ENCODE peak calls at places on chromosome 3, in ten cellular contexts. W, R, H, D, C, N, O, B, U and E are unnamed samples. For H3K36me3, the result is how much of the 10 kb centered on the place peaks cover.

GRCh38 chr3:176513604-176514003 is 683.7 kb downstream of the TBL1XR1 start:
- DNase-seq in W (no peak), R (no peak), H (no peak), D (no peak), C (no peak), N (no peak), O (no peak), B (no peak), U (no peak), E (no peak)

GRCh38 chr3:112136959-112137693 is 4.1 kb upstream of the GCSAM start:
- DNase-seq in W (peak), R (no peak), H (peak), D (no peak), C (no peak), N (no peak), O (no peak), B (peak), U (no peak), E (peak)

GRCh38 chr3:169020371-169020770 is 643.1 kb downstream of the MECOM start:
- DNase-seq in W (no peak), R (no peak), H (no peak), D (no peak), C (no peak), N (no peak), O (no peak), B (no peak), U (no peak), E (no peak)

GRCh38 chr3:156010829-156011228 is 109.5 kb upstream of the KCNAB1 start:
- DNase-seq in W (no peak), R (no peak), H (peak), D (no peak), C (no peak), N (no peak), O (no peak), B (no peak), U (no peak), E (no peak)

GRCh38 chr3:125110016-125110875 is 54.4 kb upstream of the HEG1 start:
- DNase-seq in W (no peak), R (no peak), H (peak), D (no peak), C (no peak), N (no peak), O (no peak), B (peak), U (no peak), E (no peak)

GRCh38 chr3:139481116-139481515 is 4.8 kb upstream of the RBP2 start:
- DNase-seq in W (no peak), R (no peak), H (no peak), D (no peak), C (no peak), N (no peak), O (no peak), B (no peak), U (no peak), E (no peak)

GRCh38 chr3:41434781-41435180 is 235.5 kb downstream of the CTNNB1 start:
- DNase-seq in W (no peak), R (no peak), H (no peak), D (no peak), C (no peak), N (no peak), O (no peak), B (no peak), U (no peak), E (no peak)

GRCh38 chr3:177579419-177579818 is 382.1 kb upstream of the TBL1XR1 start:
- DNase-seq in W (no peak), R (no peak), H (no peak), D (no peak), C (no peak), N (no peak), O (no peak), B (peak), U (no peak), E (no peak)

GRCh38 chr3:16378415-16378814 is 113.4 kb downstream of the OXNAD1 start:
- DNase-seq in W (no peak), R (no peak), H (no peak), D (no peak), C (no peak), N (no peak), O (no peak), B (peak), U (no peak), E (no peak)

GRCh38 chr3:71371282-71371681 is 212.2 kb downstream of the FOXP1 start:
- DNase-seq in W (no peak), R (no peak), H (no peak), D (no peak), C (no peak), N (no peak), O (no peak), B (no peak), U (no peak), E (no peak)

GRCh38 chr3:23385327-23385726 is 182.2 kb downstream of the UBE2E2 start:
- DNase-seq in W (no peak), R (no peak), H (no peak), D (no peak), C (no peak), N (no peak), O (no peak), B (no peak), U (no peak), E (no peak)

GRCh38 chr3:11651900-11652299 is 8.2 kb upstream of the VGLL4 start:
- DNase-seq in W (no peak), R (no peak), H (peak), D (no peak), C (no peak), N (no peak), O (no peak), B (peak), U (no peak), E (no peak)

GRCh38 chr3:99866167-99866810 is 48.6 kb downstream of the CMSS1 start:
- DNase-seq in W (no peak), R (no peak), H (no peak), D (no peak), C (no peak), N (no peak), O (no peak), B (peak), U (no peak), E (no peak)

GRCh38 chr3:156812521-156813335 is 13.4 kb upstream of the LEKR1 start:
- DNase-seq in W (no peak), R (no peak), H (no peak), D (no peak), C (no peak), N (no peak), O (no peak), B (peak), U (no peak), E (no peak)

GRCh38 chr3:98013428-98014349 is 21.4 kb downstream of the GABRR3 start:
- DNase-seq in W (no peak), R (no peak), H (no peak), D (no peak), C (no peak), N (no peak), O (no peak), B (peak), U (no peak), E (no peak)

GRCh38 chr3:174295336-174295735 is 563.8 kb upstream of the NAALADL2 start:
- DNase-seq in W (no peak), R (no peak), H (no peak), D (no peak), C (no peak), N (no peak), O (no peak), B (peak), U (no peak), E (no peak)

GRCh38 chr3:134374791-134375541 is 719 bp upstream of the AMOTL2 start:
- DNase-seq in W (peak), R (no peak), H (no peak), D (peak), C (peak), N (peak), O (no peak), B (no peak), U (peak), E (no peak)

DNA sequence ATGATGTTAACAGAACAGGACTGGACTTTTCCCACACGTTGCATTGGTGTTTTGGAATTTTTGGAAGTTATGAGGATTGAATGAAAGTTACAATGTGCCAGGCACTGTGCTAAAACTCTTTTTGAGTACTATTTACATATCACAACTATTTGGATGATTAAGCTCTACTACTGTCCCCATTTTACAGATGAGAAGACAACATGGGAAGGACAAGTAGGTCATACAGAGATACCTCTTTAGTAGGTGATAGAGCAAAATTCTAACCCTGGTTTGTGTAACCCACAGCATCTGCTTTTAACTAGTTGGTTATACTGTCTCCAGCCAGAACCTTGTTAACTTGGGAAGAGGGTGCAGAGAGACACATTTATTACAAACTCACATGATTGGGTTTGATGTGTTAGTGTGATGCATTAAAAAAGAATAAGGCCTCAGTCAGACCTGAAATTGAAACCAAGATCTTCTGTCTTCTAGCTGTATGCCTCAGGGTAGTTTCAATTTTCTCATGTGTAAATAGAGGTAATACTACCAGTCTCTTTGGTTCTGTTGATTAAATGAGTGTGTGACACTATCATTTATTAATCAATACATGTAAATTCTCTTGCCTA is 1.4 kb downstream of the NDUFB4 start:
- DNase-seq in W (no peak), R (no peak), H (no peak), D (no peak), C (no peak), N (no peak), O (no peak), B (no peak), U (no peak), E (no peak)
- H3K36me3 ChIP-seq in W (under half), R (under half), H (under half), D (under half), C (under half), N (under half), O (under half), B (under half), U (under half), E (under half)

GRCh38 chr3:14146381-14147062 is 21.7 kb downstream of the TMEM43 start:
- DNase-seq in W (no peak), R (no peak), H (no peak), D (no peak), C (no peak), N (peak), O (no peak), B (no peak), U (no peak), E (no peak)

GRCh38 chr3:14147063-14147435 is 22.2 kb downstream of the TMEM43 start:
- DNase-seq in W (no peak), R (no peak), H (no peak), D (no peak), C (no peak), N (no peak), O (no peak), B (no peak), U (no peak), E (no peak)

GRCh38 chr3:14150078-14150477 is 25.2 kb downstream of the TMEM43 start:
- DNase-seq in W (no peak), R (no peak), H (no peak), D (no peak), C (no peak), N (peak), O (no peak), B (no peak), U (no peak), E (no peak)

GRCh38 chr3:14147617-14148016 is 22.8 kb downstream of the TMEM43 start:
- DNase-seq in W (no peak), R (no peak), H (no peak), D (no peak), C (no peak), N (peak), O (no peak), B (no peak), U (no peak), E (no peak)

DNA sequence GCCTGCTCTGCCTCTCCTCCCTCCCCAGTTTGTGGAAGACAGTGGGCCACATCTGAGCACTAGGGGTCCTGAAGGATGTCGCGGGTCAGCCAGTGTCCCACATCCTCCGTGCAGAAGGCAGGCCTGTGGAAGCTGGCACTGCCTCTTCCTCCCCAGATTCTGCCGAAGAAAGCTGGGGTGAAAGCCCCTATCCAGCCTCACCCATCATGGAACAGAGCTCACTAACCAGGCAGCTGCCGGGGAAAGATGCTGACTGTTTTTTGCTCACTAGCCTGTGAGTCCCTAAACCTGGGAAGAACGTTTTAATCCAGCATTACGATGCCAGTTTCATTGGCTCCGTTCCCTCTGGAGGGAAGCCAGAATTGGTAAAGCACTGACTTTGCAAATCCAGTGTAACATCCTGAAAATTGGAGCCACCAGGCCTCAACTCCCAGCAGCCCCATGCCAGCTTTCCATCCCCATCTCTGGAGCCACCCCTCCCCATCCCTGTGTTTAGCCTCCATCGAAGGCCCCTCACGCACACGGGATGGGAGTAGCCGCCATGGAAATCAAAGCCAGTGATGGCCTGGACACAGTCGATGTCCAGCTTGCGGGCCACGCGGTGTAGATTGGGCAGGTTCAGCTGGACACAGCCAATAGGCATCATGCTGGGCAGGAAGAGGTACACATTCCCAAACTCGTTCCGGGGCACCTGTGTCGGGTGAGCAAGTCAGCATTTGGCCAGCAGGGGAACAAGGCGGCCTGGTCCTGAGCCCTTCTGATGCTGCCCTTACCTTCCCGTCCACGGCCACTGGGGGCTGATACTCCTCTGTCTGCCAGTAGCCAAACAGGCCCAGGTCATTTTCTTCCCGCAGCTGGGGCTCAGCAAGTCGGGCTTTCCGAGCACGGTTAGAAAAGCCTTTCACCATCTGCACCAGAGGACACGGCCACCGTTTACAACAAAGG is 23.5 kb downstream of the TMEM43 start:
- DNase-seq in W (no peak), R (no peak), H (no peak), D (no peak), C (no peak), N (peak), O (no peak), B (no peak), U (no peak), E (no peak)
- H3K36me3 ChIP-seq in W (under half), R (under half), H (under half), D (under half), C (half or more), N (under half), O (under half), B (half or more), U (half or more), E (under half)

DNA sequence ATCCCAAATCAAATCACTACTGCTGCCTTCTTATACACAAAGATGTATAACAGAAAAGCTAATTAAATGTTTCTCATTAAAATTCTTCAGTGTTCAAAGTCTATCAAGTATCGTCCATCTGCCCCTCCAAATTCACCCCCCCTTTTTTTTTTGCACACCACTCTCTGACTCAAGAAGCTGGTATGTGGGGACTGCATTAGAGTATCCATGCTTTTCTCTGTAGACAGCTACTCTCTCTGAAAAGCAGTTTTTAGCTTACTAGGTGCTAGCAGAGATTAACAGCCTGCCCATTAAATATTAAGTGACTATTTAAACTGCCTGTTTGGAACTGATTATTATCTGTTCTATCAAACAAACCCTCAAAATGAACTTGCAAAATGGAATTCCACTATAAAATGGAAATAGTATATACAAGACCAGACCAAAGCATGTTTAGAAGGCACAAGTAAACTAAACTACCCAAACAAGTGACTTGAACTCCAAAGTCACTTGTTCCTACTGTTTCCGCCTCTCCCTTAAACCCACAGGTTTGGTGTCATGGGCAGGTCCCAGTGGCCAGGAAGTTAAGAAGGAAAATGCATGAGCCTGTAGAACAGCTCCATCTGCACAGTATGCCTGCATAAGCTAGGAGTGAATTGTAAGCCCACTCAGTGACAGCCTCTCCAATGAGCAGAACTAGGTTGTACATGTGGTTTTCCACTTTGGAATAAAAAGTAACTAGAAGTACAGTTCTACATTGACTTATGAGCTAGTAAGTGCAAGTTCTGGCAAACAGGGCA is 32.5 kb downstream of the GBE1 start:
- DNase-seq in W (no peak), R (no peak), H (no peak), D (no peak), C (no peak), N (no peak), O (no peak), B (peak), U (no peak), E (no peak)
- H3K36me3 ChIP-seq in W (under half), R (under half), H (under half), D (under half), C (under half), N (under half), O (under half), B (under half), U (under half), E (under half)

DNA sequence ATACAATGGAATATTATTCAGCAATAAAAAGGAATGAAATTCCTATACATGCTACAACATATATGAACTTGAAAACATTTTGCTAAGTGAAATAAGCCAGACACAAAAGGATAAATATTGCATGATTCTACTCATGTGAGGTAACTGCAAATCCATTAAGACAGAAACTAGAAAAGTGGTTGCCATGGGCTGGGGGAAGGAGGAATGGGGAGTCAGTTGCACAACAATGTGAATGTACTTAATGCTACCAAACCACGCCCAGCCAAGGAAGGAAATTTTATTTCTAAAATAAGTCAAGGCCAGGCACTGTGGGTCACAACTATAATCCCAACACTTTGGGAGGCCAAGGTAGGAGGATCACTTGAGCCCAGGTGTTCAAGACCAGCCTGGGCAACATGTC is 9.8 kb upstream of the GMPPB start:
- DNase-seq in W (no peak), R (no peak), H (no peak), D (no peak), C (no peak), N (no peak), O (no peak), B (no peak), U (no peak), E (no peak)
- H3K36me3 ChIP-seq in W (under half), R (under half), H (under half), D (under half), C (half or more), N (half or more), O (under half), B (under half), U (half or more), E (under half)

GRCh38 chr3:47715928-47716327 is 65.8 kb downstream of the SMARCC1 start:
- DNase-seq in W (no peak), R (no peak), H (peak), D (peak), C (no peak), N (no peak), O (no peak), B (peak), U (no peak), E (no peak)

GRCh38 chr3:47714606-47715005 is 67.1 kb downstream of the SMARCC1 start:
- DNase-seq in W (no peak), R (no peak), H (no peak), D (no peak), C (no peak), N (no peak), O (no peak), B (no peak), U (no peak), E (no peak)

GRCh38 chr3:47711596-47711995 is 70.1 kb downstream of the SMARCC1 start:
- DNase-seq in W (no peak), R (no peak), H (no peak), D (no peak), C (no peak), N (no peak), O (no peak), B (no peak), U (no peak), E (no peak)

GRCh38 chr3:47712398-47712797 is 69.3 kb downstream of the SMARCC1 start:
- DNase-seq in W (no peak), R (no peak), H (no peak), D (no peak), C (no peak), N (no peak), O (no peak), B (no peak), U (no peak), E (no peak)

GRCh38 chr3:47713655-47714054 is 68.0 kb downstream of the SMARCC1 start:
- DNase-seq in W (no peak), R (no peak), H (no peak), D (no peak), C (no peak), N (no peak), O (no peak), B (peak), U (no peak), E (no peak)
- H3K36me3 ChIP-seq in W (under half), R (under half), H (under half), D (under half), C (half or more), N (under half), O (under half), B (under half), U (half or more), E (under half)

GRCh38 chr3:195870442-195870841 is 37.9 kb downstream of the TNK2 start:
- DNase-seq in W (peak), R (peak), H (no peak), D (peak), C (no peak), N (no peak), O (no peak), B (no peak), U (no peak), E (no peak)

GRCh38 chr3:195872800-195873199 is 35.6 kb downstream of the TNK2 start:
- DNase-seq in W (no peak), R (peak), H (no peak), D (peak), C (no peak), N (no peak), O (no peak), B (no peak), U (no peak), E (no peak)

GRCh38 chr3:195870937-195871336 is 37.4 kb downstream of the TNK2 start:
- DNase-seq in W (no peak), R (peak), H (no peak), D (peak), C (no peak), N (no peak), O (no peak), B (no peak), U (no peak), E (no peak)

GRCh38 chr3:195873281-195873887 is 35.0 kb downstream of the TNK2 start:
- DNase-seq in W (no peak), R (peak), H (no peak), D (peak), C (no peak), N (no peak), O (no peak), B (no peak), U (no peak), E (no peak)

DNA sequence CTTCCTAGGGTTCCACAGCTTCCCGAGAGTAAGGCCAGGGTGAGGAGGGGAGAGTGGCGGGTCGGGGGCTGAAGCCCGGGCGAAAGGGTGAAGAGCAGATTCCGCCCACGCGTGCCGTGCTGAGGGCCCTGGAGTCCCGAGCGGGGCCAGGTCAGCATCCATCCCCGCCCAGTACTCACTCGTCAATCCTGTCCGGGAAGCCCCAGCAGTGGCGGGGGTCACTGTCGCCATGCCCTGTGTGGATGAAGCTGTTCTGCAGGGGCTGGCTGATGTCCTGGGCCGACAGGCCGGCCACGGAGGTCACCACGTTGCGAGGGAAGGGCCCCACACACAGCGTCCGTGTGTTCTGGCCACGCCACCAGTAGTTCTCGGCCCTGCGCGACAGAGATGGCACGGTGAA is 36.3 kb downstream of the TNK2 start:
- DNase-seq in W (no peak), R (peak), H (no peak), D (peak), C (no peak), N (no peak), O (no peak), B (no peak), U (no peak), E (no peak)
- H3K36me3 ChIP-seq in W (under half), R (under half), H (under half), D (under half), C (under half), N (half or more), O (under half), B (under half), U (half or more), E (under half)

GRCh38 chr3:183911763-183912506 is 27.3 kb upstream of the PARL start:
- DNase-seq in W (no peak), R (no peak), H (no peak), D (no peak), C (no peak), N (no peak), O (no peak), B (no peak), U (no peak), E (no peak)
- H3K36me3 ChIP-seq in W (under half), R (under half), H (under half), D (under half), C (under half), N (under half), O (under half), B (under half), U (under half), E (under half)